ENCODE peak calls at places on chromosomes 11 and 22, in five cellular contexts. T is H1, K is neuronal stem cell, G is mesenchymal stem cell, F is trophoblast cell. L is an unnamed sample.

GRCh38 chr11:110524227-110524626 is 94.5 kb downstream of the FDX1 start:
- DNase-seq in T (no peak), K (no peak), G (peak; percentile 98), F (no peak), L (no peak)

GRCh38 chr22:39954584-39955055 is 5.6 kb upstream of the TMA7B start:
- DNase-seq in T (no peak), K (no peak), G (peak; percentile 78), F (no peak), L (no peak)

GRCh38 chr11:111700186-111700585 is 66.0 kb downstream of the PPP2R1B start:
- DNase-seq in T (no peak), K (no peak), G (no peak), F (no peak), L (no peak)

GRCh38 chr22:45096256-45096907 is 67.3 kb upstream of the NUP50 start:
- DNase-seq in T (peak; percentile 81), K (peak; percentile 50), G (peak; percentile 69), F (peak; percentile 43), L (peak; percentile 76)

GRCh38 chr11:27977031-27977430 is 130.9 kb downstream of the KIF18A start:
- DNase-seq in T (no peak), K (no peak), G (no peak), F (no peak), L (no peak)

GRCh38 chr11:69200331-69201047 is 44.8 kb downstream of the SMIM38 start:
- DNase-seq in T (peak; percentile 57), K (peak; percentile 24), G (no peak), F (no peak), L (no peak)

GRCh38 chr22:46028069-46028991 is 51.4 kb upstream of the WNT7B start:
- DNase-seq in T (no peak), K (no peak), G (no peak), F (no peak), L (no peak)

GRCh38 chr22:36839356-36840073 is 21.3 kb upstream of the NCF4 start:
- DNase-seq in T (no peak), K (no peak), G (no peak), F (peak; percentile 31), L (no peak)

GRCh38 chr22:43236401-43237166 is 49.6 kb upstream of the TTLL12 start:
- DNase-seq in T (no peak), K (no peak), G (no peak), F (no peak), L (no peak)

GRCh38 chr11:19597876-19598275 is 114.8 kb upstream of the NAV2 start:
- DNase-seq in T (no peak), K (no peak), G (peak; percentile 10), F (peak; percentile 81), L (peak; percentile 39)

GRCh38 chr11:45021692-45022130 is 71.0 kb upstream of the TP53I11 start:
- DNase-seq in T (peak; percentile 67), K (no peak), G (peak; percentile 53), F (no peak), L (peak; percentile 61)

GRCh38 chr11:764322-765024 is 12.8 kb downstream of the GATD1 start:
- DNase-seq in T (no peak), K (no peak), G (no peak), F (no peak), L (no peak)

GRCh38 chr11:2898366-2899079 is 12.9 kb upstream of the CDKN1C start:
- DNase-seq in T (no peak), K (no peak), G (peak; percentile 96), F (peak; percentile 52), L (no peak)

GRCh38 chr22:27380826-27381225 is 420.7 kb downstream of the MN1 start:
- DNase-seq in T (no peak), K (no peak), G (no peak), F (no peak), L (peak; percentile 4)

GRCh38 chr11:30719420-30719819 is 133.3 kb upstream of the MPPED2 start:
- DNase-seq in T (no peak), K (no peak), G (no peak), F (no peak), L (no peak)

GRCh38 chr11:58829736-58830135 is 14.8 kb downstream of the GLYATL2 start:
- DNase-seq in T (no peak), K (no peak), G (no peak), F (no peak), L (no peak)

GRCh38 chr11:45885921-45886721 is 670 bp downstream of the MAPK8IP1 start:
- DNase-seq in T (peak; percentile 80), K (no peak), G (no peak), F (no peak), L (peak; percentile 82)

GRCh38 chr11:14852571-14853177 is 39.4 kb downstream of the CYP2R1 start:
- DNase-seq in T (no peak), K (no peak), G (no peak), F (no peak), L (no peak)

GRCh38 chr22:26041931-26042330 is 127.3 kb upstream of the SEZ6L start:
- DNase-seq in T (no peak), K (no peak), G (no peak), F (no peak), L (no peak)

GRCh38 chr11:96279421-96280290 is 63.3 kb downstream of the MAML2 start:
- DNase-seq in T (no peak), K (no peak), G (peak; percentile 74), F (no peak), L (no peak)

GRCh38 chr11:62539238-62539925 is 7.2 kb downstream of the AHNAK start:
- DNase-seq in T (peak; percentile 45), K (no peak), G (peak; percentile 77), F (no peak), L (no peak)

GRCh38 chr11:7251836-7252682 is at the start of gene SYT9:
- DNase-seq in T (peak; percentile 90), K (peak; percentile 78), G (peak; percentile 5), F (peak; percentile 31), L (peak; percentile 89)

GRCh38 chr22:33105501-33105911 is 47.3 kb upstream of the SYN3 start:
- DNase-seq in T (no peak), K (no peak), G (peak; percentile 28), F (peak; percentile 79), L (no peak)

GRCh38 chr11:75262436-75262835 is 21.9 kb downstream of the TPBGL start:
- DNase-seq in T (no peak), K (no peak), G (no peak), F (no peak), L (no peak)

GRCh38 chr11:110947100-110947499 is 234.9 kb upstream of the ARHGAP20 start:
- DNase-seq in T (no peak), K (no peak), G (no peak), F (no peak), L (no peak)

GRCh38 chr11:10307411-10308207 is 2.7 kb downstream of the ADM start:
- DNase-seq in T (peak; percentile 93), K (peak; percentile 79), G (peak; percentile 93), F (peak; percentile 92), L (peak; percentile 86)
- H2BK120ac ChIP-seq in T (no peak overlapping the region), K (no peak overlapping the region), G (peak overlapping the region; percentile 91), F (peak overlapping the region; percentile 52), L (no peak overlapping the region)

GRCh38 chr22:35783943-35784614 is 66.4 kb downstream of the APOL5 start:
- DNase-seq in T (no peak), K (no peak), G (no peak), F (peak; percentile 73), L (no peak)

GRCh38 chr22:35785181-35785923 is 67.7 kb downstream of the APOL5 start:
- DNase-seq in T (no peak), K (no peak), G (peak; percentile 22), F (no peak), L (no peak)

GRCh38 chr22:35781898-35782297 is 64.2 kb downstream of the APOL5 start:
- DNase-seq in T (no peak), K (no peak), G (no peak), F (no peak), L (no peak)

GRCh38 chr22:35782504-35782903 is 64.8 kb downstream of the APOL5 start:
- DNase-seq in T (no peak), K (no peak), G (peak; percentile 22), F (no peak), L (no peak)

DNA sequence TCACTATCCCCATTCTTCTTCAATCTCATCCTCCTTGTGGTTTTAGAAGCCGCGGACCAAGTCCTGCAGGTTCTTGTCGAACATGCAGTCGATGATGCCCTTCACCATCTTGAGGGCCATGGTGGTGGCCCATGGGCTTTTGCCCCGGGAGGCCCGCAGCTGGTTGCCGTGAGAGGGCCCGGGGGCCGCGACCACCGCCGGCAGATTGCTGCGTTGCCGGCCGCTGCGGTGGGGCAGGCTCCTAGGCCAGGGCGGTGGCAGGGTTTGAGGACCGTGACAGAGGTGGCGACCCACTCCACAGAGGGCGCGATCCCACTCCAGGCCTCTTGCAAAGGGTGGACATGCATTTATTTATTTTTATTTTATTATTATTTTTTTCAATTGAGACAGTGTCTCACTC is 67.0 kb downstream of the APOL5 start:
- DNase-seq in T (no peak), K (no peak), G (no peak), F (no peak), L (no peak)
- H3K4me1 ChIP-seq in T (peaks cover 1% of the 10 kb centered on the region), K (peaks cover 3% of the 10 kb centered on the region), G (peaks cover 20% of the 10 kb centered on the region), F (peaks cover 6% of the 10 kb centered on the region), L (no peaks in the 10 kb centered on the region)

DNA sequence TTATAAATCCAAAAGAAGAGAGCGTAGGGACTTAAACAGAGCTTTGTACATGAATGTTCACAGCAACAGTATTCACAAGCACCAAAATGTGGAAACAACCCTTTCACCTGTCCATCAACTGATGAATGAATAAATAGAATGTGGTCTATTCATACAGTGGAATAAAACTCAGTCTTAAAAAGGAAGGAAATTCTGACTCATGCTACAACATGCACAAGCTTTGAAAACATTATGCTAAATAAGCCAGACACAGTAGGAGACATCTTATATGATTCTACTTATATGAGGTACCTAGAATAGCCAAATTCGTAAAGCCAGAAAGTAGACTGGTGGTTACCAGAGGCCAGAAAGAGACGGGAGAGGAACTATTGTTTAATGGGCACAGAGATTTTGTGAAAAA is 74.3 kb downstream of the SHANK2 start:
- DNase-seq in T (no peak), K (no peak), G (peak; percentile 18), F (no peak), L (no peak)
- H2BK12ac ChIP-seq in T (no peak overlapping the region), K (no peak overlapping the region), G (no peak overlapping the region), F (no peak overlapping the region), L (no peak overlapping the region)

GRCh38 chr11:122180435-122180834 is 64.4 kb upstream of the BLID start:
- DNase-seq in T (no peak), K (no peak), G (peak; percentile 91), F (no peak), L (no peak)

GRCh38 chr11:122183933-122184332 is 67.9 kb upstream of the BLID start:
- DNase-seq in T (no peak), K (no peak), G (no peak), F (no peak), L (no peak)

GRCh38 chr11:122181893-122182292 is 65.9 kb upstream of the BLID start:
- DNase-seq in T (no peak), K (no peak), G (no peak), F (no peak), L (no peak)

GRCh38 chr11:122179966-122180365 is 64.0 kb upstream of the BLID start:
- DNase-seq in T (no peak), K (no peak), G (peak; percentile 40), F (no peak), L (no peak)

DNA sequence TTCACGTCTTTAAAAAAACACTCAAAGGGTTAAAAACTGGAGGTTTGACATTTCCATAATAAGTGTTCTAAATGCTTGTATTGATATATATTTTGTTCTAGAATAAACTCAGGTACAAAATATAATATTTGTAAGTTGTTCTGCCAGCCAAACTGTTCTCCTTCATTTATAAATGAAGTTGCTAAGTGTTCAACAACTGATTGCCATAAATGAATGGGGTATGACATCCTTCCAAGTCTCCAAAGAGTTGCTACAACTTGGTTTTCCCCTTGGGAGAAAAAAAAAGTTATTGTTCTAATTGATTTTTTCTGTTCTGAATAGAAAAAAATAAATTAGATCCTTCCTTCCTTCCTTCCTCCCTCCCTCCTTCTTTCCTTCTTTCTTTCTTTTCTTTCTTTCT is 65.4 kb upstream of the BLID start:
- DNase-seq in T (no peak), K (no peak), G (peak; percentile 53), F (no peak), L (no peak)
- H2BK120ac ChIP-seq in T (no peak overlapping the region), K (no peak overlapping the region), G (no peak overlapping the region), F (no peak overlapping the region), L (no peak overlapping the region)

L was measured in H9.